ENCODE peak calls at places on chromosomes 2 and 18, in four cellular contexts. I is uterus, J is ascending aorta, L is fibroblast of the aortic adventitia. Q is an unnamed sample.
A peak's percentile ranks its signal among the peaks of the same experiment; 100 is the strongest.

GRCh38 chr2:33307659-33308311 is 168.7 kb upstream of the RASGRP3 start:
- DNase-seq in L (no peak), I (no peak), J (no peak), Q (no peak)

GRCh38 chr2:156511112-156511511 is 74.9 kb downstream of the GPD2 start:
- DNase-seq in L (no peak), I (no peak), J (no peak), Q (no peak)

GRCh38 chr2:217521820-217522219 is 481.0 kb downstream of the TNS1 start:
- DNase-seq in L (peak; percentile 73), J (no peak), I (no peak), Q (no peak)

GRCh38 chr2:50395510-50396300 is 636.2 kb downstream of the NRXN1 start:
- DNase-seq in J (no peak), L (no peak), I (no peak), Q (no peak)

GRCh38 chr2:201057089-201057499 is 14.4 kb downstream of the HYCC2 start:
- DNase-seq in I (no peak), L (peak; percentile 45), J (no peak), Q (no peak)

GRCh38 chr2:198916548-198916947 is 541.2 kb downstream of the SATB2 start:
- DNase-seq in L (no peak), I (no peak), J (no peak), Q (no peak)

GRCh38 chr18:58871514-58872490 is 7.1 kb downstream of the ZNF532 start:
- DNase-seq in J (no peak), I (no peak), L (no peak), Q (no peak)

GRCh38 chr18:7524786-7525185 is 42.3 kb upstream of the PTPRM start:
- DNase-seq in I (peak; percentile 24), L (peak; percentile 22), J (no peak), Q (no peak)

GRCh38 chr2:168611896-168612650 is 156.0 kb downstream of the CERS6 start:
- DNase-seq in L (no peak), J (no peak), I (no peak), Q (no peak)

GRCh38 chr18:72543362-72544055 is 633 bp downstream of the CBLN2 start:
- DNase-seq in L (no peak), I (no peak), J (no peak), Q (no peak)

GRCh38 chr18:9000736-9001135 is 101.8 kb upstream of the NDUFV2 start:
- DNase-seq in L (peak; percentile 80), J (no peak), I (no peak), Q (no peak)

GRCh38 chr2:41182961-41183360 is 731.1 kb upstream of the SLC8A1 start:
- DNase-seq in L (no peak), I (no peak), J (no peak), Q (no peak)

GRCh38 chr2:164913640-164914346 is 41.5 kb downstream of the SLC38A11 start:
- DNase-seq in I (no peak), J (no peak), L (peak; percentile 62), Q (no peak)

DNA sequence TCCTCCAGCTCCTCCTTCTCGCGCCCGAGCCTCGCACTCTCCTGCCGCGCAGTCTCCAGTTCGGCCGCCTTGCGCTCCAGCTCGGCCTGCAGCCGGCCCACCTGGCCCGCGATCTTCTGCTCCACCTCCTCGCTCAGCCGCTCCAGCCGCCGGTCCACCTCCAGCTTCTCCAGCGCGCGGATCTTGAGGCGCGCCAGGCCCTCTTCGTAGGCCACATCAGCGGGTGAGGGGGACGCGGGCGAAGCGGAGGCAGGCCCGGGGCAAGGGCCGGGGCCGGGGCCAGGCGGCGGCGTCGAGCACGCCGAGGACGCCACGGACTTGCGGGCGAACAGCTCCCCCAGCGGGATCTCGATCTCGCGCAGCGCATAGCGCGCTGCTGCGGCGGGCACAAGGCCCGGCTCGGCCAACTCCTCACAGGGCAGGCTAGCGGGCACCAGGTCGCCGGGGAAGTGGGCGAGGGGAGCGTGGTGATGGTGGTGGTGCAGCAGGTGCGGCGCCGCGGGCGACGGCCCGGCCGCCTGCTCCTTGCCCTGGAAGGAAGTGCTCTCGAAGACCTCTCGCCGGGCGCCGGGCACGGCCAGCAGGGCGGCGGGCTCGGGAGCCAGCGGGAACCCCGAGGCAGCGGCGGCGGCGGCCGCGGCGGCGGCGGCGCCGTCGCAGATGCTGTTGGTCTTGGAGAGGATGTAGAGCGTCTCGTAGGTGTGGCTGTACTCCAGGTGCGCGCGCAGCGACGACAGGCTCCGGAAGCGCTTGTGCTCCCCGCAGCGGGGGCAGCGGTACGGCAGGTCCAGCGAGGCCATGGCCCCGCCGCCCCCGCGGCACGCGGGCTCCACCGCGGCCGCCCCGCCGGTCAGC is 15.2 kb downstream of the FBXO41 start:
- DNase-seq in L (no peak), I (no peak), J (no peak), Q (no peak)
- H3K4me3 ChIP-seq in L (no peak overlapping the region), I (no peak overlapping the region), J (peak overlapping the region; percentile 49), Q (no peak overlapping the region)

GRCh38 chr2:112056626-112056987 is 1.5 kb downstream of the TMEM87B start:
- DNase-seq in I (no peak), L (no peak), J (no peak), Q (no peak)
- H3K4me3 ChIP-seq in I (peak overlapping the region; percentile 87), L (peak overlapping the region; percentile 88), J (peak overlapping the region; percentile 76), Q (peak overlapping the region; percentile 95)

DNA sequence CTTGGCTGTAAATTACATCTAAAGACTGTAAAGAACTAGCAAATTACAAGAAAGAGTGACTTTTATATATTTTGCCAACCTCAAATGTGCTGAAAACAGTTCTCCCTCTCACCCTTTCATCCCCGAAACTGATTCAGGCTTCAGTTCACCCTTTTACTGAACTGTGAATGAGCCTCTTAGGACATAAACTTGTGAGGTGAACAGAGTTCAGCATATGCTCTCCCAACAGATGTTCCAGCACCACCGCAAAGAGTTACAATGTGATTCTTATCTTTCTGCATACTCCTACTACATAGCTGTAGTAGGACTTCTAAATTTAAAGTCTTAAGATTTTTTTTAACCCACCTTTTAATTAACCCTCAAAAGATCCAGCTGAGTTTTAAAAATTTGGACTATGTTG is 1.2 kb upstream of the ZCCHC2 start:
- DNase-seq in L (no peak), I (no peak), J (no peak), Q (no peak)
- H3K4me3 ChIP-seq in L (peak overlapping the region; percentile 36), I (no peak overlapping the region), J (peak overlapping the region; percentile 95), Q (no peak overlapping the region)

GRCh38 chr2:152623775-152624174 is 93.5 kb downstream of the PRPF40A start:
- DNase-seq in I (no peak), L (no peak), J (no peak), Q (no peak)
- H3K4me3 ChIP-seq in I (no peak overlapping the region), L (no peak overlapping the region), J (no peak overlapping the region), Q (no peak overlapping the region)

GRCh38 chr2:169732583-169733358 is 861 bp upstream of the KLHL23 start:
- DNase-seq in L (no peak), J (no peak), I (no peak), Q (no peak)
- H3K4me3 ChIP-seq in L (peak overlapping the region; percentile 66), J (peak overlapping the region; percentile 71), I (peak overlapping the region; percentile 47), Q (peak overlapping the region; percentile 48)

DNA sequence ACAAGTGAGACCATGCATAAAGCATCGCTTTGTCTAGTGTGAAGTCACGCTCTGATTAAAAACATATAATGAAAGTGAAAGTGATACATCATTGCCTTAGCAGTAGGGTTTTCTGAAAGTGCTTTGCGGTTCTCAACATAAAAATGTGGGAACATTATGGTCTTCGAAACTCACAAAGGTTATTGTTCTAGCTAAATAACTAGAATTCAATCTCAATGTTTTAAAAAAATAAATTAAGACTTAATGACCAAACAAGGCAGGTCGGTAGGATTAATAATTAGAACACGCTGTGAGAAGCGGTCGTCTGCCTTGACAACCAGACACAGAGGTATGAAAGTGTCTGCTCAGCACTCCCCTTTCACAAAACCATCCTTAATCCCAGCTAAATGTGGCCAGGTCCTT is 42.2 kb downstream of the KLHL14 start:
- DNase-seq in J (no peak), L (peak; percentile 16), I (no peak), Q (no peak)
- H3K4me3 ChIP-seq in J (peak overlapping the region; percentile 52), L (peak overlapping the region; percentile 46), I (peak overlapping the region; percentile 18), Q (peak overlapping the region; percentile 27)

DNA sequence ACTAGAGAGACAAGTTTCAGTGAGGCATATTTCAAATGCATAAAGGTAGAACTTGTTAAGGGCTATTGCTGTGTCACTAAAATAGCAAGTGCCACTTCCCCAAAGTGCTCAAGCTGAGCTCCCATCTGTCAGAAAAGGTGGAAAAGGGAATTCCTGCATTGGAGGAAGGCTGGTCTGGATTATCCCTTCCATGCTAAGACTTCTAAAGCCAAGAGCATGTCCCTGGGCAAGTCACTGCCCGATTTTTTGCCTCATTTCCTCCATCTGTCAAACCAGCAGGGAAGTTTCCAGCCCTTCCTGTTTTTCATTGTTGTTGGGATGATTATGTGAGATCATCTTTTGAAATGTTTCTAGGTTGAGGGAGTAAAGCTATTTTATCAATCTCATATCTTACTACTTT is 175.5 kb downstream of the SETBP1 start:
- DNase-seq in L (no peak), I (no peak), J (no peak), Q (no peak)
- H3K4me3 ChIP-seq in L (no peak overlapping the region), I (no peak overlapping the region), J (no peak overlapping the region), Q (no peak overlapping the region)

DNA sequence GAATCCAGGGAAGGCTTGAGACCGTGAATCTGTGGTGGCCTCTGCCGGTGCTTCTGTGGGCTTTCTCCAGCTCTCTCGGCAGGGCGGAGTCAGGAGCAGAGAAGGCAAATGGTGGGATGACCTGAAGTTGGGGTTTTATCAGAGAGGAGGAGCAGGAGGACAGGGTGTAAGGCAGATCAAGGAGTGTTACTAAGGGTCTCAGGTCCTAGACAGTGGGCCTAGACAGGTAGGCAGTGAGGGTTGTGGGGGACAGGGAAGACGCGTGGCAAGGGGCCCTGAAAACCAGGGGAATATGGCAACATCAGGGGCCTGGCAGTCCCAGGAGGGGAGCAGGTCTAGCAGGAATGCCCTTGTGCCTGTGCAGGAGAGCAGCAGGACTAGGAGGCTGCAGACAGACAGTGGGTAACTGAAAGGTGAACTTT is 42.2 kb downstream of the SRSF7 start:
- DNase-seq in J (no peak), I (no peak), L (no peak), Q (no peak)
- H3K4me3 ChIP-seq in J (no peak overlapping the region), I (no peak overlapping the region), L (no peak overlapping the region), Q (no peak overlapping the region)

DNA sequence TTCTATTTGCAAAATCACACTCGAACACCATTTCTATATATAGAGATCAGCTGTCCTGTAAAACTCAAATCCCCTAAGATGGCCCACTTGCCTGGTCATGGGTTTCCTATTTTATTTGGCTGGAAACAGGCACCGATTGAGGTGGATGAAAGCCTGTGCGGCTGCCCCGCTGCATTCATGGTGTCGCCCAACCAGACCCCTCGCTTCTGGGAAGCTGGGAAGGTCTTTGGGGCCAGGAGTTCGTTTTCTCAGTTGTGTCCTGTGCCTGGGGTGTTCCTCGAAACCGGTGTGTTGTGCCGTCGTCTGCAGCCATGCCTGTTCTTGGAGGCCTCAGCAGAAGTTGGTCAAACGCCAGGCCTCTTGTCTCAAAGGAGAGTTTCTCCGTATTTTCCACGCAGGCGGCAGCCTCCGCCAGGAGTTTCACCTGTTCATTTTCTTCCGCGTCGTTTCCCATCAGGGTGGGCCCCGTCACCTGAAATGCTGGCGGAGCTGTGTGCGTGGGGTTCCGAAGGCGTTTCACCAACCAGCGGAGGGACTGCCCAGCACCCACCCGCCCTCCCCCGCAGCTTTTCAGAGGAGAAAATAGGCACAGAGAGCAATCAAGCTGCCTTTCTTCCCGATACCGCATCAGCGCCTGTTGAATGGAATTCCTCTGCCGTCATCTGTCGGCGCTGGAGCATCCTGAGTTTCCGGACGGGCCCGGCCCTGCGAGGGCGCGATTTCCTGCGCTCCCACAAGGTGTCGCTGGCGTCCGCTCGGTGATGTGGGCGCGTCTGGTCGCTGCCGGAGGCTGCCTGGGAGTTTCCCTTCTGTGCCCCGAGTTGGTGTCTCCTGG is 17.1 kb upstream of the NFATC1 start:
- DNase-seq in L (peak; percentile 68), J (peak; percentile 89), I (peak; percentile 86), Q (no peak)
- H3K4me3 ChIP-seq in L (no peak overlapping the region), J (no peak overlapping the region), I (no peak overlapping the region), Q (no peak overlapping the region)

Q was measured in AG09309.